ENCODE peak calls at places on chromosome 1, in five cellular contexts. One of them, this sample, is unnamed.

GRCh38 chr1:202029727-202030126 is 19.3 kb downstream of the ELF3 start:
- DNase-seq in astrocyte: no peak
- DNase-seq in fibroblast of lung: no peak
- DNase-seq in GM23248: no peak
- DNase-seq in H1: no peak
- DNase-seq in this sample: no peak

GRCh38 chr1:6700853-6701436 is 671 bp downstream of the DNAJC11 start:
- DNase-seq in H1: no peak
- DNase-seq in astrocyte: no peak
- DNase-seq in fibroblast of lung: no peak
- DNase-seq in GM23248: peak
- DNase-seq in this sample: no peak

GRCh38 chr1:53470155-53470554 is 11.0 kb downstream of the DMRTB1 start:
- DNase-seq in fibroblast of lung: peak
- DNase-seq in astrocyte: peak
- DNase-seq in H1: peak
- DNase-seq in GM23248: peak
- DNase-seq in this sample: peak

GRCh38 chr1:21594935-21595897 is 73.9 kb downstream of the RAP1GAP start:
- DNase-seq in GM23248: peak
- DNase-seq in astrocyte: no peak
- DNase-seq in H1: no peak
- DNase-seq in fibroblast of lung: peak
- DNase-seq in this sample: no peak

GRCh38 chr1:116113615-116114014 is 2.4 kb downstream of the MAB21L3 start:
- DNase-seq in GM23248: no peak
- DNase-seq in fibroblast of lung: no peak
- DNase-seq in astrocyte: no peak
- DNase-seq in H1: no peak
- DNase-seq in this sample: no peak

GRCh38 chr1:228964178-228964819 is 229.0 kb downstream of the RHOU start:
- DNase-seq in GM23248: peak
- DNase-seq in astrocyte: peak
- DNase-seq in H1: no peak
- DNase-seq in fibroblast of lung: peak
- DNase-seq in this sample: no peak

GRCh38 chr1:113217447-113218208 is 144.6 kb downstream of the LRIG2 start:
- DNase-seq in GM23248: no peak
- DNase-seq in fibroblast of lung: no peak
- DNase-seq in H1: no peak
- DNase-seq in astrocyte: no peak
- DNase-seq in this sample: no peak

GRCh38 chr1:89262643-89263042 is 10.0 kb downstream of the GBP5 start:
- DNase-seq in H1: no peak
- DNase-seq in fibroblast of lung: peak
- DNase-seq in GM23248: peak
- DNase-seq in astrocyte: peak
- DNase-seq in this sample: no peak

GRCh38 chr1:25065246-25066238 is 135.5 kb upstream of the RUNX3 start:
- DNase-seq in astrocyte: peak
- DNase-seq in H1: no peak
- DNase-seq in GM23248: peak
- DNase-seq in fibroblast of lung: peak
- DNase-seq in this sample: no peak

GRCh38 chr1:200384818-200385390 is 24.9 kb downstream of the ZNF281 start:
- DNase-seq in fibroblast of lung: peak
- DNase-seq in H1: no peak
- DNase-seq in GM23248: no peak
- DNase-seq in astrocyte: peak
- DNase-seq in this sample: no peak

GRCh38 chr1:222931018-222931417 is 116.2 kb downstream of the DISP1 start:
- DNase-seq in astrocyte: peak
- DNase-seq in H1: no peak
- DNase-seq in fibroblast of lung: no peak
- DNase-seq in GM23248: no peak
- DNase-seq in this sample: no peak

GRCh38 chr1:89065077-89065868 is at the start of gene GBP1:
- DNase-seq in fibroblast of lung: peak
- DNase-seq in astrocyte: peak
- DNase-seq in H1: no peak
- DNase-seq in GM23248: peak
- DNase-seq in this sample: no peak

GRCh38 chr1:200224315-200224714 is 185.5 kb downstream of the ZNF281 start:
- DNase-seq in GM23248: peak
- DNase-seq in astrocyte: peak
- DNase-seq in H1: no peak
- DNase-seq in fibroblast of lung: no peak
- DNase-seq in this sample: no peak

GRCh38 chr1:26787381-26787705 is 407 bp upstream of the PIGV start:
- DNase-seq in H1: no peak
- DNase-seq in astrocyte: peak
- DNase-seq in fibroblast of lung: no peak
- DNase-seq in GM23248: peak
- DNase-seq in this sample: no peak

GRCh38 chr1:209652873-209653401 is 712 bp upstream of the LAMB3 start:
- DNase-seq in fibroblast of lung: peak
- DNase-seq in astrocyte: peak
- DNase-seq in H1: no peak
- DNase-seq in GM23248: no peak
- DNase-seq in this sample: peak

GRCh38 chr1:108963052-108963686 is at the start of gene CLCC1:
- DNase-seq in H1: peak
- DNase-seq in GM23248: peak
- DNase-seq in fibroblast of lung: peak
- DNase-seq in astrocyte: peak
- DNase-seq in this sample: peak

GRCh38 chr1:108961752-108962486 is 1.4 kb downstream of the CLCC1 start:
- DNase-seq in H1: no peak
- DNase-seq in GM23248: no peak
- DNase-seq in fibroblast of lung: no peak
- DNase-seq in astrocyte: no peak
- DNase-seq in this sample: no peak

GRCh38 chr1:108961198-108961597 is 2.1 kb downstream of the CLCC1 start:
- DNase-seq in fibroblast of lung: no peak
- DNase-seq in GM23248: no peak
- DNase-seq in astrocyte: no peak
- DNase-seq in H1: no peak
- DNase-seq in this sample: no peak

GRCh38 chr1:108960719-108961118 is 2.6 kb downstream of the CLCC1 start:
- DNase-seq in GM23248: no peak
- DNase-seq in H1: no peak
- DNase-seq in astrocyte: no peak
- DNase-seq in fibroblast of lung: no peak
- DNase-seq in this sample: no peak

GRCh38 chr1:108962681-108963051 is 618 bp downstream of the CLCC1 start:
- DNase-seq in fibroblast of lung: no peak
- DNase-seq in H1: no peak
- DNase-seq in GM23248: peak
- DNase-seq in astrocyte: no peak
- DNase-seq in this sample: no peak
- TF ChIP-seq EZH2 in fibroblast of lung: no peak
- TF ChIP-seq EZH2 in H1: no peak
- TF ChIP-seq EZH2 in GM23248: no peak
- TF ChIP-seq EZH2 in astrocyte: no peak
- TF ChIP-seq EZH2 in this sample: no peak

GRCh38 chr1:212613440-212614335 is 5.1 kb downstream of the ATF3 start:
- DNase-seq in astrocyte: no peak
- DNase-seq in H1: no peak
- DNase-seq in GM23248: peak
- DNase-seq in fibroblast of lung: no peak
- DNase-seq in this sample: no peak
- H3K9ac ChIP-seq in astrocyte: no peak
- H3K9ac ChIP-seq in H1: no peak
- H3K9ac ChIP-seq in GM23248: no peak
- H3K9ac ChIP-seq in fibroblast of lung: no peak
- H3K9ac ChIP-seq in this sample: no peak

GRCh38 chr1:47434051-47434842 is 3.6 kb upstream of the FOXD2 start:
- DNase-seq in H1: no peak
- DNase-seq in GM23248: peak
- DNase-seq in fibroblast of lung: peak
- DNase-seq in astrocyte: peak
- DNase-seq in this sample: no peak
- TF ChIP-seq EZH2 in H1: peak
- TF ChIP-seq EZH2 in GM23248: no peak
- TF ChIP-seq EZH2 in fibroblast of lung: no peak
- TF ChIP-seq EZH2 in astrocyte: peak
- TF ChIP-seq EZH2 in this sample: no peak

DNA sequence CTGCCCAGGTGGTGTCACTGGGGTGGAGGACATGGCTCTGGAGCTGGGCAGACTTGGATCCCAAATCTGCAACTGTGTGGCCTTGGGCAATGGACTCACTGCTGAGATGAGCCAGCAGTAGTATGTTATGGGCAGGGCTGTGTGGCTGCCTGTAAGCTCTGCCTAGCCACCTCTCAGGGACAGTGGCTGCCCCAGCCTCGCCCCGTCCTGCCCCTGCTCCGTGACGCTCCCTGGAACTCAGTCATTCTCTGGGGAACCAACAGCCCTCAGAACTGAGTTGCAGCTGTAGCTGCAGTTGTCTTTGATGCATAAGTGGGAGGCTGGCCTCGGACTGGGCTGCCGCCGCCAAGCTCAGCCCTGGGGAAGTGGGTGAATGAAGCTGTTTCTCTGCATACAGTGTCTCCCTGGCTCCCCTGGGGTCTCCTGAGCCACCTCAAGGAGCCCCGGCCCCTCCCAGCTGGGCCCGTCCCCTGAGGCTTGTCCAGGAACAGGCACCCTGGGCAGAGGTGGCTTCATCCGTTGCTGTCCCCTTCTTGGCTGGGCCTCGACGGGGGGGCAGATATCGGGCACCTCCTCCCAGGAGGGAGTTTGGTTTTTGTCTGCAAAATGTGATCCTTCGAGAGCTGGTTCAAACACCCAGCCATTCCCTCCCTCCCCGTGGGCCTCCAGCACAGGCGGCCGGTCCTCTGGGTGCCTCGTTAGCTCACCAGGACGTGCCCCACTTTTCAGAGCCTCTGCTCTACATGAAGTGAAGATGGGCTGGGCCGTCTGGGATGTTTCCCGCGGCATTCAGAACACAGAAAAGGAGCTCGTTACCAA is 26.2 kb upstream of the PLCH2 start:
- DNase-seq in astrocyte: no peak
- DNase-seq in H1: no peak
- DNase-seq in GM23248: no peak
- DNase-seq in fibroblast of lung: no peak
- DNase-seq in this sample: no peak
- H3K9ac ChIP-seq in astrocyte: no peak
- H3K9ac ChIP-seq in H1: no peak
- H3K9ac ChIP-seq in GM23248: no peak
- H3K9ac ChIP-seq in fibroblast of lung: no peak
- H3K9ac ChIP-seq in this sample: no peak

DNA sequence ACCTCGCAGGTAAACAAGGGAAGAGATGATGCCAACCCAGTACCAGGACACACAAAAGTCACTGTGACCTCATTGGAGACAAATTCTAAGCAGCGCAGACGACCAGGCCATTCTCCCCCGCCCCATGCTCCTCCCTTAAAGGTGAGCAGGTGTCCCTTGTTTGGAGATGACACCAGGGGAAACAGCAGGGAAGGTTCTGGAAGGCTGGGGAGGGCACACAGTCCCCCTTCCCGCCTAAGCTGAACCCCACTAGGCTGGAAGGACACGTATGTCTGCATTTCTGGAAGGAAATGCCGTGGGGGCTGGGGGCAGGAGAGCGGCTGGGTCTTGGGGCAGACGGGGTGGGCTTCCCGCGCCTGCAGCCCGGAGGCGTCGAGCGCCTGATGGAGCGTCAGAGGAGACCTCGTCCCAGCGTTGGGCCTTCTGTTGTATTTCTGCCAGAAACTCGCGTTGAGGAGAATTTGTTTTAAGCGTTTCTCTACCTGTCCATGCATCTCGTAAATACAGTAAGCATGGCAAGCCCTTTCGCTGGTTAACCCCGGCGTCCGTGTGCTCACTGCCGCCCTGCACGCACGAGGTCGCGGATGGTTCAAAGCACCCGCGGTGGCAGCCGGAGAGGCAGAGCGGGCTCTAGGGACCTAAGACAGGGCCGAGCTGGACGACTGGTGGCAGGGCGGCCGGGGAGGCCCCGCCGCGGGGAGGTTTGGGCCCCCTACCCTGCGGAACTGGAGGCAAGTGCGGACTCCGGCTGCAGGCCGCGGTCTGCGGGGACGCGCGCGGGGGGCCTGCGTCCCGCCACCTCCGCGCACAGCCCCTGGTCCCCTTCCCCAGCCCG is 1.2 kb upstream of the LHX4 start:
- DNase-seq in astrocyte: no peak
- DNase-seq in fibroblast of lung: no peak
- DNase-seq in H1: no peak
- DNase-seq in GM23248: peak
- DNase-seq in this sample: no peak
- TF ChIP-seq EZH2 in astrocyte: peak
- TF ChIP-seq EZH2 in fibroblast of lung: peak
- TF ChIP-seq EZH2 in H1: peak
- TF ChIP-seq EZH2 in GM23248: peak
- TF ChIP-seq EZH2 in this sample: peak